ENCODE peak calls at places on chromosomes 1 and 21, in seven cellular contexts. S is iris pigment epithelial cell; Y is SJCRH30; P is COR-L47; I is stimulated activated CD4-positive, alpha-beta T cell treated with anti-CD3 and anti-CD28 coated beads, Interleukin-1b, Interleukin-23, amount 100 ng/mL, for 24 hours; T is pulmonary artery endothelial cell; H is psoas muscle. F is an unnamed sample.

GRCh38 chr1:178768423-178768822 is 43.4 kb downstream of the RALGPS2 start:
- DNase-seq in S (peak), Y (peak), P (peak), I (no peak), T (no peak), H (no peak), F (peak)

GRCh38 chr1:5371270-5371669 is 621.0 kb downstream of the NPHP4 start:
- DNase-seq in S (no peak), Y (no peak), P (no peak), I (no peak), T (no peak), H (no peak), F (no peak)

GRCh38 chr1:230057681-230058565 is 9.1 kb upstream of the GALNT2 start:
- DNase-seq in S (no peak), Y (no peak), P (no peak), I (no peak), T (no peak), H (no peak), F (no peak)

GRCh38 chr1:207823880-207824566 is 72.2 kb downstream of the CD46 start:
- DNase-seq in S (peak), Y (peak), P (no peak), I (peak), T (peak), H (peak), F (no peak)

GRCh38 chr1:159030865-159031472 is 21.3 kb downstream of the IFI16 start:
- DNase-seq in S (no peak), Y (no peak), P (no peak), I (no peak), T (no peak), H (no peak), F (no peak)

GRCh38 chr1:220045356-220046051 is 801 bp downstream of the EPRS1 start:
- DNase-seq in S (no peak), Y (no peak), P (no peak), I (no peak), T (no peak), H (no peak), F (no peak)

GRCh38 chr1:6969106-6969505 is 183.9 kb downstream of the CAMTA1 start:
- DNase-seq in S (peak), Y (no peak), P (no peak), I (no peak), T (no peak), H (no peak), F (peak)

GRCh38 chr1:93471911-93472310 is 24.0 kb downstream of the FNBP1L start:
- DNase-seq in S (peak), Y (no peak), P (no peak), I (no peak), T (no peak), H (no peak), F (no peak)

GRCh38 chr1:175317309-175317708 is 124.7 kb upstream of the KIAA0040 start:
- DNase-seq in S (no peak), Y (peak), P (no peak), I (no peak), T (no peak), H (no peak), F (no peak)

GRCh38 chr21:32425628-32426027 is 13.1 kb downstream of the EVA1C start:
- DNase-seq in S (no peak), Y (no peak), P (no peak), I (no peak), T (no peak), H (no peak), F (no peak)

GRCh38 chr1:48530727-48531351 is 58.8 kb upstream of the SPATA6 start:
- DNase-seq in S (peak), Y (peak), P (peak), I (peak), T (no peak), H (peak), F (peak)

GRCh38 chr1:91338501-91338900 is 66.1 kb downstream of the HFM1 start:
- DNase-seq in S (no peak), Y (no peak), P (no peak), I (no peak), T (no peak), H (no peak), F (no peak)

GRCh38 chr1:168085401-168085872 is 51.3 kb downstream of the GPR161 start:
- DNase-seq in S (no peak), Y (no peak), P (no peak), I (no peak), T (no peak), H (peak), F (no peak)

GRCh38 chr1:86105533-86105866 is 51.1 kb downstream of the COL24A1 start:
- DNase-seq in S (no peak), Y (no peak), P (no peak), I (no peak), T (no peak), H (no peak), F (no peak)

GRCh38 chr1:161439280-161440232 is 65.7 kb upstream of the FCGR2A start:
- DNase-seq in S (peak), Y (peak), P (no peak), I (no peak), T (no peak), H (no peak), F (peak)

GRCh38 chr1:58409826-58410225 is 136.7 kb downstream of the OMA1 start:
- DNase-seq in S (no peak), Y (no peak), P (no peak), I (no peak), T (no peak), H (no peak), F (no peak)

GRCh38 chr1:100036718-100037664 is 67.2 kb downstream of the SLC35A3 start:
- DNase-seq in S (peak), Y (peak), P (no peak), I (no peak), T (no peak), H (no peak), F (peak)

GRCh38 chr1:178684542-178685000 is 40.5 kb upstream of the RALGPS2 start:
- DNase-seq in S (peak), Y (peak), P (no peak), I (no peak), T (peak), H (no peak), F (peak)

GRCh38 chr21:41425954-41426655 is at the start of gene MX1:
- DNase-seq in S (peak), Y (no peak), P (no peak), I (peak), T (no peak), H (peak), F (peak)

GRCh38 chr1:36553591-36554417 is 71.1 kb upstream of the CSF3R start:
- DNase-seq in S (peak), Y (peak), P (peak), I (peak), T (peak), H (peak), F (peak)

GRCh38 chr1:2053784-2054376 is 3.7 kb downstream of the PRKCZ start:
- DNase-seq in S (no peak), Y (no peak), P (no peak), I (no peak), T (no peak), H (no peak), F (no peak)

GRCh38 chr1:169044296-169044695 is 62.2 kb upstream of the ATP1B1 start:
- DNase-seq in S (no peak), Y (peak), P (no peak), I (no peak), T (no peak), H (no peak), F (peak)

GRCh38 chr1:193537266-193538003 is 351.0 kb upstream of the B3GALT2 start:
- DNase-seq in S (no peak), Y (peak), P (no peak), I (peak), T (no peak), H (no peak), F (no peak)

F was measured in SW480.